ENCODE peak calls at places on chromosomes 4 and X, in ten cellular contexts. W is BE2C, N is brain microvascular endothelial cell, C is memory B cell, F is NCI-H774, V is progenitor cell of endocrine pancreas, M is amygdala, Y is colonic mucosa, P is HAP-1, D is mucosa of descending colon. O is an unnamed sample.

GRCh38 chr4:2915789-2916188 is 47.4 kb downstream of the NOP14 start:
- DNase-seq in W (no peak), N (no peak), C (no peak), F (no peak), V (no peak), M (no peak), Y (no peak), P (no peak), D (peak), O (no peak)

GRCh38 chr4:90078440-90078839 is 48.8 kb upstream of the CCSER1 start:
- DNase-seq in W (no peak), N (no peak), C (no peak), F (no peak), V (no peak), M (no peak), Y (no peak), P (no peak), D (no peak), O (peak)

GRCh38 chrX:67555578-67556203 is 11.9 kb downstream of the AR start:
- DNase-seq in W (no peak), N (peak), C (no peak), F (no peak), V (no peak), M (no peak), Y (peak), P (peak), D (no peak), O (peak)

GRCh38 chrX:37958493-37959211 is 47.7 kb upstream of the SYTL5 start:
- DNase-seq in W (no peak), N (peak), C (no peak), F (no peak), V (no peak), M (no peak), Y (no peak), P (no peak), D (no peak), O (no peak)

GRCh38 chrX:41234962-41235361 is 99.0 kb upstream of the DDX3X start:
- DNase-seq in W (no peak), N (no peak), C (no peak), F (no peak), V (no peak), M (no peak), Y (no peak), P (no peak), D (no peak), O (no peak)

GRCh38 chr4:1928356-1929235 is 57.4 kb downstream of the NSD2 start:
- DNase-seq in W (no peak), N (no peak), C (no peak), F (no peak), V (no peak), M (no peak), Y (no peak), P (no peak), D (no peak), O (no peak)

GRCh38 chrX:36583674-36584073 is 424.5 kb upstream of the FAM47C start:
- DNase-seq in W (no peak), N (no peak), C (no peak), F (no peak), V (no peak), M (no peak), Y (no peak), P (no peak), D (no peak), O (no peak)

GRCh38 chr4:55083771-55084170 is 41.6 kb downstream of the KDR start:
- DNase-seq in W (no peak), N (no peak), C (no peak), F (no peak), V (no peak), M (no peak), Y (no peak), P (no peak), D (no peak), O (no peak)

GRCh38 chr4:185847352-185848078 is 35.5 kb upstream of the SORBS2 start:
- DNase-seq in W (peak), N (peak), C (no peak), F (no peak), V (no peak), M (no peak), Y (peak), P (no peak), D (no peak), O (peak)

GRCh38 chr4:3253808-3254207 is 4.8 kb downstream of the MSANTD1 start:
- DNase-seq in W (no peak), N (no peak), C (no peak), F (no peak), V (no peak), M (no peak), Y (no peak), P (no peak), D (peak), O (no peak)

GRCh38 chr4:190020790-190021717 is 6.0 kb downstream of the FRG2 start:
- DNase-seq in W (peak), N (no peak), C (no peak), F (no peak), V (no peak), M (no peak), Y (peak), P (peak), D (no peak), O (no peak)

GRCh38 chrX:150664290-150664689 is 28.9 kb upstream of the MTMR1 start:
- DNase-seq in W (no peak), N (no peak), C (no peak), F (peak), V (no peak), M (no peak), Y (no peak), P (no peak), D (no peak), O (peak)

GRCh38 chr4:98468744-98469143 is 189.7 kb downstream of the TSPAN5 start:
- DNase-seq in W (no peak), N (peak), C (no peak), F (no peak), V (no peak), M (peak), Y (no peak), P (no peak), D (no peak), O (no peak)

GRCh38 chrX:150504399-150505186 is 63.8 kb upstream of the MTM1 start:
- DNase-seq in W (no peak), N (no peak), C (no peak), F (no peak), V (no peak), M (no peak), Y (no peak), P (no peak), D (no peak), O (peak)

GRCh38 chr4:121597346-121597934 is 99.3 kb downstream of the ANXA5 start:
- DNase-seq in W (no peak), N (peak), C (no peak), F (no peak), V (no peak), M (no peak), Y (no peak), P (no peak), D (no peak), O (peak)

GRCh38 chrX:136166221-136166855 is 19.0 kb downstream of the FHL1 start:
- DNase-seq in W (no peak), N (no peak), C (no peak), F (no peak), V (no peak), M (no peak), Y (no peak), P (no peak), D (no peak), O (no peak)

O was measured in A172.